ENCODE peak calls at places on chromosome 22, in five cellular contexts. J is EL; K is AG09319; I is fibroblast of pulmonary artery; O is CD4-positive, alpha-beta T cell. R is an unnamed sample.

GRCh38 chr22:24146190-24146616 is 35.1 kb upstream of the SUSD2 start:
- DNase-seq in I (peak), J (peak), O (peak), K (peak), R (peak)

GRCh38 chr22:47813661-47814060 is 1051.2 kb downstream of the TBC1D22A start:
- DNase-seq in I (no peak), K (no peak), O (no peak), J (no peak), R (no peak)

GRCh38 chr22:20015971-20016733 is 471 bp downstream of the ARVCF start:
- DNase-seq in I (no peak), O (no peak), K (no peak), J (peak), R (no peak)

GRCh38 chr22:36829370-36830002 is 12.7 kb upstream of the PVALB start:
- DNase-seq in O (no peak), I (no peak), K (no peak), J (no peak), R (no peak)

GRCh38 chr22:21569459-21570161 is 2.1 kb downstream of the UBE2L3 start:
- DNase-seq in O (no peak), I (no peak), K (no peak), J (no peak), R (no peak)

GRCh38 chr22:40586781-40587180 is 49.7 kb downstream of the MRTFA start:
- DNase-seq in O (no peak), I (no peak), J (no peak), K (no peak), R (no peak)

GRCh38 chr22:39936523-39937145 is 23.6 kb upstream of the TMA7B start:
- DNase-seq in K (no peak), O (no peak), I (no peak), J (no peak), R (no peak)

GRCh38 chr22:49629586-49630447 is 197.9 kb downstream of the BRD1 start:
- DNase-seq in O (no peak), J (no peak), I (no peak), K (no peak), R (no peak)

GRCh38 chr22:46592390-46592872 is 27.8 kb upstream of the GRAMD4 start:
- DNase-seq in K (no peak), O (peak), J (peak), I (peak), R (peak)

GRCh38 chr22:43228330-43228729 is 41.4 kb upstream of the TTLL12 start:
- DNase-seq in O (peak), K (no peak), I (peak), J (peak), R (peak)

GRCh38 chr22:43670545-43670944 is 141.6 kb downstream of the EFCAB6 start:
- DNase-seq in I (no peak), K (no peak), O (no peak), J (no peak), R (no peak)

R was measured in fibroblast of the aortic adventitia.